ENCODE peak calls at places on chromosomes 6 and 20, in nine cellular contexts. D is GM12865, F is neural crest cell, O is GM20000, Q is tibial nerve, R is AG04450, U is esophagus squamous epithelium, I is heart right ventricle, X is progenitor cell of endocrine pancreas. Z is an unnamed sample.
A peak's percentile ranks its signal among the peaks of the same experiment; 100 is the strongest.

GRCh38 chr20:62617711-62618483 is 24.4 kb upstream of the SLCO4A1 start:
- DNase-seq in X (no peak), D (peak; percentile 71), U (no peak), Q (peak; percentile 46), R (no peak), O (peak; percentile 70), I (peak; percentile 51), F (no peak), Z (peak; percentile 87)

GRCh38 chr20:3732327-3733118 is at the start of gene HSPA12B:
- DNase-seq in X (no peak), D (no peak), U (no peak), I (no peak), F (no peak), Q (no peak), O (no peak), R (no peak), Z (no peak)

GRCh38 chr6:30044630-30045029 is 16.4 kb upstream of the POLR1H start:
- DNase-seq in I (no peak), O (no peak), R (no peak), D (no peak), U (no peak), X (no peak), Q (no peak), F (no peak), Z (no peak)

GRCh38 chr6:82877213-82878195 is 188.1 kb downstream of the UBE3D start:
- DNase-seq in U (no peak), R (no peak), D (no peak), Q (no peak), X (no peak), F (no peak), I (no peak), O (no peak), Z (no peak)

GRCh38 chr20:35134900-35135299 is 12.2 kb downstream of the EDEM2 start:
- DNase-seq in Q (no peak), I (peak; percentile 19), O (no peak), F (no peak), D (no peak), X (no peak), R (no peak), U (no peak), Z (no peak)

GRCh38 chr6:15253107-15254073 is 7.5 kb downstream of the JARID2 start:
- DNase-seq in R (no peak), X (no peak), O (peak; percentile 39), I (no peak), D (peak; percentile 45), U (no peak), F (no peak), Q (no peak), Z (peak; percentile 25)

GRCh38 chr20:21090738-21091120 is 15.4 kb downstream of the LINC00237 start:
- DNase-seq in Q (no peak), D (no peak), I (no peak), R (no peak), F (no peak), X (no peak), O (no peak), U (no peak), Z (no peak)

GRCh38 chr6:3848380-3848779 is 793 bp upstream of the FAM50B start:
- DNase-seq in Q (no peak), D (no peak), F (no peak), O (no peak), R (no peak), U (no peak), I (no peak), X (no peak), Z (no peak)

GRCh38 chr20:59825944-59826759 is 107.3 kb downstream of the SYCP2 start:
- DNase-seq in D (no peak), Q (no peak), U (no peak), X (no peak), O (no peak), F (no peak), R (no peak), I (no peak), Z (no peak)

GRCh38 chr6:118843685-118844390 is 50.1 kb upstream of the ASF1A start:
- DNase-seq in O (peak; percentile 57), I (no peak), Q (no peak), D (peak; percentile 84), R (no peak), F (no peak), U (no peak), X (no peak), Z (peak; percentile 53)

GRCh38 chr6:34359438-34360158 is 32.9 kb downstream of the NUDT3 start:
- DNase-seq in I (no peak), O (no peak), D (no peak), X (no peak), R (no peak), U (no peak), F (no peak), Q (no peak), Z (no peak)

GRCh38 chr20:36812601-36813000 is 39.0 kb upstream of the DSN1 start:
- DNase-seq in O (no peak), I (no peak), D (no peak), Q (no peak), X (no peak), U (no peak), R (no peak), F (no peak), Z (no peak)

GRCh38 chr6:109008537-109008950 is 86.1 kb downstream of the SESN1 start:
- DNase-seq in Q (no peak), R (no peak), O (no peak), U (no peak), X (no peak), F (no peak), D (no peak), I (no peak), Z (no peak)

GRCh38 chr6:87136963-87137362 is 18.4 kb upstream of the ZNF292 start:
- DNase-seq in X (no peak), R (no peak), D (no peak), F (no peak), Q (no peak), U (no peak), O (no peak), I (no peak), Z (no peak)

GRCh38 chr6:24755284-24755683 is 19.5 kb upstream of the GMNN start:
- DNase-seq in F (no peak), U (no peak), O (no peak), X (no peak), D (no peak), R (no peak), Q (no peak), I (no peak), Z (no peak)

GRCh38 chr6:162814417-162814988 is 86.7 kb downstream of the PACRG start:
- DNase-seq in U (no peak), O (no peak), F (no peak), R (no peak), I (no peak), X (no peak), D (no peak), Q (no peak), Z (no peak)

GRCh38 chr6:7975764-7976146 is 65.2 kb upstream of the TXNDC5 start:
- DNase-seq in O (no peak), D (peak; percentile 26), X (no peak), U (no peak), F (no peak), Q (no peak), R (no peak), I (peak; percentile 8), Z (peak; percentile 5)

GRCh38 chr20:44392776-44393607 is 37.5 kb downstream of the HNF4A start:
- DNase-seq in O (no peak), R (no peak), U (no peak), Q (no peak), D (no peak), X (no peak), I (no peak), F (no peak), Z (no peak)

GRCh38 chr6:127348046-127348661 is 4.7 kb upstream of the ECHDC1 start:
- DNase-seq in Q (no peak), F (no peak), R (no peak), I (no peak), D (no peak), O (no peak), U (no peak), X (no peak), Z (no peak)

GRCh38 chr6:37314803-37315515 is 38.8 kb upstream of the RNF8 start:
- DNase-seq in X (no peak), U (no peak), F (peak; percentile 20), O (peak; percentile 59), D (peak; percentile 66), I (peak; percentile 23), Q (no peak), R (no peak), Z (peak; percentile 70)
- TF ChIP-seq CTCF in X (peak; percentile 56), U (peak; percentile 46), F (peak; percentile 62), O (peak; percentile 79), D (peak; percentile 61), I (peak; percentile 45), Q (no peak), R (peak; percentile 57), Z (peak; percentile 71)

DNA sequence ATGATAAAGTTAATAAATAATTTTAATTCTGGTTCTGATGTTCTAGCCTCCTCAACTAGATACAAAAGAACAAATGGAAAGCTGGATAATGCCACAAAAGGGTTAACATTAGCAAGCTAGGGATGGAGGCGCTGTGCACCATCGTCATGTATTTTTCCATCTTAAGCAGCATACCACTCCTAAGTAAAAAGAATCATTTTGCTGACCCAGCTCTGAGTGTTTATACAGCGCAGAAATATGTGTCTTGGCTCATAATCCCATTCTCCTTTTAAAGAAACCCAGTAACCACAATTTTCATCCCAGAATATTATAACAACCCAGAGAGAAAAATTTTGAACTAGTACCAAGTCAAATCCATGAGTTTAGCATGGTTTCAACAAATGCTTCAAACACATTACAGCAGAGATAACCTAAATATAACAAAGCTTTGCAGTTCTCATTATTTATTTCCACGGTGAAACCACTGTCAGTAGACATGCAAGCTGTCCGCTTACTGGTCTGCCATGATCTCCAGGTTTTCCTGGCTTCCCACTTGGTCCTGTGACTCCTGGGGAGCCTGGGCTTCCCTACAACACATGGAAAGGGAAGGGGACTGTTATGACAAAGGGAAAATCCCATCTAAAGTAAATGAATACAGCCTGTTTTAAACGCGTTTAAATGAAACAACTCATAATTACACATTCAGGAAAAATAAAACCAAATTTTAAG is 111.1 kb downstream of the COL12A1 start:
- DNase-seq in D (no peak), F (no peak), R (peak; percentile 78), X (no peak), Q (no peak), O (no peak), U (no peak), I (no peak), Z (no peak)
- TF ChIP-seq CTCF in D (no peak), F (no peak), R (peak; percentile 39), X (no peak), Q (no peak), O (no peak), U (no peak), I (no peak), Z (no peak)

GRCh38 chr6:155530219-155530834 is 74.7 kb upstream of the NOX3 start:
- DNase-seq in R (no peak), I (no peak), O (peak; percentile 19), U (no peak), Q (peak; percentile 23), X (no peak), D (peak; percentile 75), F (no peak), Z (peak; percentile 35)
- TF ChIP-seq CTCF in R (peak; percentile 78), I (peak; percentile 64), O (peak; percentile 59), U (peak; percentile 51), Q (peak; percentile 53), X (peak; percentile 68), D (peak; percentile 64), F (peak; percentile 79), Z (peak; percentile 74)

GRCh38 chr6:107116328-107116892 is 1.1 kb upstream of the BEND3 start:
- DNase-seq in O (peak; percentile 59), R (no peak), U (no peak), F (peak; percentile 43), X (no peak), D (peak; percentile 49), I (no peak), Q (no peak), Z (peak; percentile 62)
- TF ChIP-seq CTCF in O (no peak), R (peak; percentile 37), U (no peak), F (peak; percentile 38), X (peak; percentile 34), D (no peak), I (no peak), Q (no peak), Z (no peak)

GRCh38 chr6:40587240-40588069 is at the start of gene LRFN2:
- DNase-seq in R (peak; percentile 16), D (peak; percentile 68), Q (peak; percentile 30), I (peak; percentile 34), F (peak; percentile 89), X (peak; percentile 84), U (no peak), O (peak; percentile 89), Z (peak; percentile 73)
- TF ChIP-seq CTCF in R (peak; percentile 48), D (peak; percentile 72), Q (peak; percentile 82), I (peak; percentile 49), F (peak; percentile 68), X (peak; percentile 64), U (peak; percentile 71), O (peak; percentile 61), Z (peak; percentile 70)

Z was measured in activated CD8-positive, alpha-beta T cell treated with anti-CD3 and anti-CD28 coated beads for 36 hours.